ENCODE peak calls at places on chromosomes 11 and 22, in ten cellular contexts. One of them, this sample, is unnamed.

GRCh38 chr22:27879923-27880322 is 39.1 kb downstream of the PITPNB start:
- DNase-seq in myocyte: peak; percentile 58
- DNase-seq in activated CD8-positive, alpha-beta memory T cell treated with anti-CD3 and anti-CD28 coated beads for 4 hours: no peak
- DNase-seq in NCI-H2081: peak; percentile 15
- DNase-seq in activated CD4-positive, alpha-beta T cell treated with anti-CD3 and anti-CD28 coated beads, Interleukin-2, amount 50 U/mL, for 24 hours: no peak
- DNase-seq in hippocampal formation: no peak
- DNase-seq in NCI-H460: peak; percentile 30
- DNase-seq in H9: no peak
- DNase-seq in iris pigment epithelial cell: peak; percentile 57
- DNase-seq in CD8-positive, alpha-beta memory T cell: no peak
- DNase-seq in this sample: no peak

GRCh38 chr22:29037340-29037932 is 24.2 kb downstream of the C22orf31 start:
- DNase-seq in CD8-positive, alpha-beta memory T cell: no peak
- DNase-seq in hippocampal formation: no peak
- DNase-seq in activated CD4-positive, alpha-beta T cell treated with anti-CD3 and anti-CD28 coated beads, Interleukin-2, amount 50 U/mL, for 24 hours: no peak
- DNase-seq in myocyte: no peak
- DNase-seq in iris pigment epithelial cell: no peak
- DNase-seq in H9: no peak
- DNase-seq in activated CD8-positive, alpha-beta memory T cell treated with anti-CD3 and anti-CD28 coated beads for 4 hours: no peak
- DNase-seq in NCI-H460: no peak
- DNase-seq in NCI-H2081: no peak
- DNase-seq in this sample: no peak

GRCh38 chr11:20443596-20443995 is 56.1 kb downstream of the PRMT3 start:
- DNase-seq in iris pigment epithelial cell: peak; percentile 47
- DNase-seq in CD8-positive, alpha-beta memory T cell: no peak
- DNase-seq in activated CD4-positive, alpha-beta T cell treated with anti-CD3 and anti-CD28 coated beads, Interleukin-2, amount 50 U/mL, for 24 hours: no peak
- DNase-seq in NCI-H460: peak; percentile 26
- DNase-seq in myocyte: peak; percentile 28
- DNase-seq in NCI-H2081: no peak
- DNase-seq in activated CD8-positive, alpha-beta memory T cell treated with anti-CD3 and anti-CD28 coated beads for 4 hours: no peak
- DNase-seq in hippocampal formation: no peak
- DNase-seq in H9: no peak
- DNase-seq in this sample: no peak

GRCh38 chr11:67484847-67485311 is 2.1 kb downstream of the AIP start:
- DNase-seq in activated CD8-positive, alpha-beta memory T cell treated with anti-CD3 and anti-CD28 coated beads for 4 hours: no peak
- DNase-seq in H9: no peak
- DNase-seq in NCI-H460: no peak
- DNase-seq in hippocampal formation: no peak
- DNase-seq in activated CD4-positive, alpha-beta T cell treated with anti-CD3 and anti-CD28 coated beads, Interleukin-2, amount 50 U/mL, for 24 hours: no peak
- DNase-seq in myocyte: no peak
- DNase-seq in CD8-positive, alpha-beta memory T cell: peak; percentile 57
- DNase-seq in iris pigment epithelial cell: no peak
- DNase-seq in NCI-H2081: no peak
- DNase-seq in this sample: no peak

GRCh38 chr11:111426615-111427014 is 47.5 kb upstream of the POU2AF1 start:
- DNase-seq in myocyte: no peak
- DNase-seq in iris pigment epithelial cell: no peak
- DNase-seq in H9: no peak
- DNase-seq in activated CD4-positive, alpha-beta T cell treated with anti-CD3 and anti-CD28 coated beads, Interleukin-2, amount 50 U/mL, for 24 hours: no peak
- DNase-seq in hippocampal formation: no peak
- DNase-seq in NCI-H2081: peak; percentile 74
- DNase-seq in NCI-H460: no peak
- DNase-seq in activated CD8-positive, alpha-beta memory T cell treated with anti-CD3 and anti-CD28 coated beads for 4 hours: no peak
- DNase-seq in CD8-positive, alpha-beta memory T cell: no peak
- DNase-seq in this sample: no peak

GRCh38 chr11:73625690-73626318 is 20.6 kb upstream of the PLEKHB1 start:
- DNase-seq in myocyte: peak; percentile 73
- DNase-seq in H9: peak; percentile 78
- DNase-seq in hippocampal formation: peak; percentile 66
- DNase-seq in NCI-H460: peak; percentile 51
- DNase-seq in NCI-H2081: peak; percentile 77
- DNase-seq in activated CD8-positive, alpha-beta memory T cell treated with anti-CD3 and anti-CD28 coated beads for 4 hours: peak; percentile 36
- DNase-seq in activated CD4-positive, alpha-beta T cell treated with anti-CD3 and anti-CD28 coated beads, Interleukin-2, amount 50 U/mL, for 24 hours: peak; percentile 28
- DNase-seq in CD8-positive, alpha-beta memory T cell: peak; percentile 62
- DNase-seq in iris pigment epithelial cell: peak; percentile 64
- DNase-seq in this sample: peak; percentile 56

GRCh38 chr11:32334822-32335221 is 100.5 kb downstream of the WT1 start:
- DNase-seq in CD8-positive, alpha-beta memory T cell: no peak
- DNase-seq in NCI-H460: peak; percentile 23
- DNase-seq in activated CD4-positive, alpha-beta T cell treated with anti-CD3 and anti-CD28 coated beads, Interleukin-2, amount 50 U/mL, for 24 hours: no peak
- DNase-seq in activated CD8-positive, alpha-beta memory T cell treated with anti-CD3 and anti-CD28 coated beads for 4 hours: no peak
- DNase-seq in H9: peak; percentile 93
- DNase-seq in myocyte: no peak
- DNase-seq in hippocampal formation: no peak
- DNase-seq in iris pigment epithelial cell: peak; percentile 15
- DNase-seq in NCI-H2081: no peak
- DNase-seq in this sample: no peak

GRCh38 chr11:19866037-19866436 is 153.4 kb downstream of the NAV2 start:
- DNase-seq in CD8-positive, alpha-beta memory T cell: no peak
- DNase-seq in activated CD4-positive, alpha-beta T cell treated with anti-CD3 and anti-CD28 coated beads, Interleukin-2, amount 50 U/mL, for 24 hours: no peak
- DNase-seq in NCI-H2081: no peak
- DNase-seq in NCI-H460: no peak
- DNase-seq in H9: no peak
- DNase-seq in myocyte: no peak
- DNase-seq in iris pigment epithelial cell: no peak
- DNase-seq in activated CD8-positive, alpha-beta memory T cell treated with anti-CD3 and anti-CD28 coated beads for 4 hours: no peak
- DNase-seq in hippocampal formation: no peak
- DNase-seq in this sample: no peak

This sample was measured in NCI-H748 treated with DMSO at 0.1 percent for 48 hours.